ENCODE peak calls at places on chromosomes 2 and 18, in six cellular contexts. K, P, M, D, H and N are unnamed samples.

GRCh38 chr2:23699526-23699925 is 227.4 kb downstream of the ATAD2B start:
- DNase-seq in K (no peak), P (no peak), M (no peak), D (no peak), H (no peak), N (no peak)

GRCh38 chr2:3222636-3223035 is 155.0 kb downstream of the EIPR1 start:
- DNase-seq in K (no peak), P (no peak), M (no peak), D (no peak), H (no peak), N (no peak)

GRCh38 chr18:27685807-27686412 is 491.0 kb downstream of the CDH2 start:
- DNase-seq in K (peak), P (peak), M (peak), D (peak), H (peak), N (peak)

GRCh38 chr2:32453242-32454062 is 96.6 kb downstream of the BIRC6 start:
- DNase-seq in K (no peak), P (no peak), M (no peak), D (peak), H (no peak), N (no peak)

GRCh38 chr2:105437708-105438103 is 38.9 kb upstream of the FHL2 start:
- DNase-seq in K (no peak), P (no peak), M (no peak), D (peak), H (no peak), N (no peak)

GRCh38 chr2:135557533-135557932 is 26.2 kb downstream of the R3HDM1 start:
- DNase-seq in K (no peak), P (no peak), M (no peak), D (no peak), H (no peak), N (no peak)

GRCh38 chr2:57698935-57699449 is 347.6 kb upstream of the VRK2 start:
- DNase-seq in K (no peak), P (no peak), M (peak), D (no peak), H (no peak), N (no peak)

GRCh38 chr2:237687666-237688065 is 60.3 kb downstream of the LRRFIP1 start:
- DNase-seq in K (peak), P (no peak), M (no peak), D (peak), H (no peak), N (no peak)

GRCh38 chr2:86776532-86776931 is 14.2 kb downstream of the CD8A start:
- DNase-seq in K (no peak), P (no peak), M (no peak), D (no peak), H (no peak), N (no peak)

GRCh38 chr2:207969249-207969648 is 56.1 kb downstream of the PLEKHM3 start:
- DNase-seq in K (no peak), P (no peak), M (no peak), D (no peak), H (no peak), N (no peak)

GRCh38 chr2:46135230-46135555 is 162.0 kb upstream of the EPAS1 start:
- DNase-seq in K (no peak), P (no peak), M (no peak), D (no peak), H (no peak), N (no peak)

GRCh38 chr2:158635961-158636601 is 159.0 kb upstream of the DAPL1 start:
- DNase-seq in K (no peak), P (no peak), M (no peak), D (no peak), H (no peak), N (no peak)

GRCh38 chr18:54767094-54767493 is 61.2 kb upstream of the RAB27B start:
- DNase-seq in K (peak), P (no peak), M (no peak), D (no peak), H (no peak), N (no peak)

GRCh38 chr2:170425291-170425751 is 247.4 kb downstream of the MYO3B start:
- DNase-seq in K (peak), P (no peak), M (no peak), D (peak), H (no peak), N (no peak)

GRCh38 chr2:217707116-217707742 is 295.6 kb downstream of the TNS1 start:
- DNase-seq in K (peak), P (no peak), M (no peak), D (peak), H (no peak), N (no peak)

GRCh38 chr2:217705461-217705860 is 297.3 kb downstream of the TNS1 start:
- DNase-seq in K (peak), P (no peak), M (no peak), D (no peak), H (no peak), N (no peak)

GRCh38 chr2:217703999-217704398 is 298.8 kb downstream of the TNS1 start:
- DNase-seq in K (no peak), P (no peak), M (no peak), D (no peak), H (no peak), N (no peak)

GRCh38 chr2:217706095-217706494 is 296.7 kb downstream of the TNS1 start:
- DNase-seq in K (peak), P (no peak), M (no peak), D (no peak), H (no peak), N (no peak)

GRCh38 chr2:217706513-217706912 is 296.3 kb downstream of the TNS1 start:
- DNase-seq in K (no peak), P (no peak), M (no peak), D (no peak), H (no peak), N (no peak)
- H3K27ac ChIP-seq in K (peak), P (no peak), M (no peak), D (peak), H (no peak), N (no peak)

GRCh38 chr2:27265536-27265870 is 2.7 kb upstream of the SLC30A3 start:
- DNase-seq in K (no peak), P (no peak), M (no peak), D (no peak), H (no peak), N (no peak)

GRCh38 chr2:27263287-27264252 is 723 bp upstream of the SLC30A3 start:
- DNase-seq in K (no peak), P (no peak), M (no peak), D (no peak), H (peak), N (peak)

GRCh38 chr2:27264253-27264752 is 1.5 kb upstream of the SLC30A3 start:
- DNase-seq in K (no peak), P (no peak), M (peak), D (no peak), H (peak), N (peak)

GRCh38 chr2:27262379-27263286 is at the start of gene SLC30A3:
- DNase-seq in K (no peak), P (peak), M (peak), D (peak), H (peak), N (peak)

GRCh38 chr2:27264753-27265535 is 2.1 kb upstream of the SLC30A3 start:
- DNase-seq in K (peak), P (peak), M (peak), D (peak), H (peak), N (peak)
- TF ChIP-seq EZH2phosphoT487 in K (no peak), P (no peak), M (no peak), D (no peak), H (no peak), N (peak)

GRCh38 chr2:10382313-10383061 is 65.6 kb downstream of the ODC1 start:
- DNase-seq in K (no peak), P (no peak), M (peak), D (no peak), H (peak), N (peak)
- H2AFZ ChIP-seq in K (no peak), P (no peak), M (no peak), D (no peak), H (peak), N (no peak)

GRCh38 chr2:106596844-106597243 is 109.7 kb downstream of the CD8B2 start:
- DNase-seq in K (peak), P (no peak), M (no peak), D (peak), H (peak), N (peak)
- H3K27ac ChIP-seq in K (no peak), P (no peak), M (no peak), D (no peak), H (no peak), N (no peak)

GRCh38 chr2:200733713-200734198 is 78.0 kb upstream of the BZW1 start:
- DNase-seq in K (no peak), P (no peak), M (no peak), D (no peak), H (no peak), N (no peak)

GRCh38 chr2:200737585-200737984 is 74.1 kb upstream of the BZW1 start:
- DNase-seq in K (no peak), P (no peak), M (no peak), D (no peak), H (no peak), N (no peak)

GRCh38 chr2:200738590-200738989 is 73.1 kb upstream of the BZW1 start:
- DNase-seq in K (no peak), P (no peak), M (no peak), D (no peak), H (no peak), N (no peak)

GRCh38 chr2:200736646-200737274 is 75.0 kb upstream of the BZW1 start:
- DNase-seq in K (no peak), P (no peak), M (no peak), D (no peak), H (peak), N (no peak)

DNA sequence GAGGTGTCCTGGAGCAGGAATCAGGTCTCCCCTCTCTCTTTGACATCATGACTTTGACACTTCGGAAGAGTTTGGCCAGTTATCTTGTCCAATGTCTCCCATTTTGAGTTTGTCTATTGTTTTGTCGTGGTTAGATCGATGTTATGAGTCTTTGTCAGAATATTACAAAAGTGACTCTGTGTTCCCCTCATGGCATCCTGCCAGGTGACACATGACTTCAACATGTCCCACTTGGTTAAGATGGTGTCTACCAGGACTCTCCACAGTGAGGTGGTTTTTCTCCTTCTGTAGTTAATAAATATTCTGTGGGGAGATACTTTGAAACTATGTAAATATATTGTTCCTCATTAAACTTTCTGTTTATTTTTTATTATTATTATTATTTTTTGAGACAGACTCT is 76.6 kb upstream of the BZW1 start:
- DNase-seq in K (peak), P (no peak), M (no peak), D (peak), H (no peak), N (no peak)
- TF ChIP-seq EZH2phosphoT487 in K (no peak), P (no peak), M (no peak), D (no peak), H (no peak), N (no peak)

GRCh38 chr2:40317756-40318155 is 134.1 kb downstream of the SLC8A1 start:
- DNase-seq in K (no peak), P (no peak), M (no peak), D (peak), H (no peak), N (no peak)

GRCh38 chr2:40318931-40319330 is 133.0 kb downstream of the SLC8A1 start:
- DNase-seq in K (no peak), P (no peak), M (no peak), D (no peak), H (no peak), N (peak)

GRCh38 chr2:40325111-40325510 is 126.8 kb downstream of the SLC8A1 start:
- DNase-seq in K (no peak), P (no peak), M (no peak), D (no peak), H (no peak), N (no peak)

GRCh38 chr2:40321224-40321623 is 130.7 kb downstream of the SLC8A1 start:
- DNase-seq in K (no peak), P (no peak), M (no peak), D (no peak), H (no peak), N (no peak)

DNA sequence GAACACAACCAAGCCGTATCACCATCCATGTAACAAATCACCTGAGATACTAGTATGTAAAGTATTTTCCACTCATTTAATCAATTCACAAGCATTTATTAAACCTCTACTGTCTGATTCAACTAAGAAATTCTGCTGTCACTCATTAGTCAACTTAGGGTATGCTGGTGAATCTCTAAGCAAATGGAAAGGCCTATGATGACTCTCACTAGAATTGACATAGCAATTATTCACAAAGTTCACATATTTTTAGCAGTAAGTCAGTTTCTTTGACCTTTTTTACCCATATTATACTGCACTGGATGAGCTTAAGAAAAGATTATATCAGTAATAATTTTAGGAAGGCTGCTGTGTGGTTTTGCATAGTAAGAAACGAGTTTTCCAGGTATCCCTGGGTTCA is 130.1 kb downstream of the SLC8A1 start:
- DNase-seq in K (peak), P (no peak), M (no peak), D (no peak), H (no peak), N (no peak)
- H2AFZ ChIP-seq in K (no peak), P (no peak), M (no peak), D (no peak), H (no peak), N (no peak)

GRCh38 chr2:108414256-108414876 is 34.6 kb upstream of the GCC2 start:
- DNase-seq in K (peak), P (no peak), M (no peak), D (peak), H (no peak), N (no peak)
- H3K27ac ChIP-seq in K (peak), P (no peak), M (no peak), D (no peak), H (no peak), N (no peak)